ENCODE peak calls at places on chromosome 5, in six cellular contexts. W is AG10803, C is tibial artery, V is AG09319, F is transverse colon, E is posterior cingulate gyrus. B is an unnamed sample.

GRCh38 chr5:124124711-124125229 is 612.8 kb downstream of the CSNK1G3 start:
- DNase-seq in V (no peak), W (no peak), F (no peak), C (no peak), E (no peak), B (no peak)

GRCh38 chr5:79971156-79971555 is 19.9 kb downstream of the MTX3 start:
- DNase-seq in W (peak; percentile 83), F (no peak), V (peak; percentile 47), C (no peak), E (no peak), B (no peak)

GRCh38 chr5:10527281-10527950 is 36.5 kb upstream of the ANKRD33B start:
- DNase-seq in E (no peak), F (no peak), V (no peak), C (no peak), W (peak; percentile 89), B (no peak)

GRCh38 chr5:178626484-178627258 is at the start of gene CLK4:
- DNase-seq in W (peak; percentile 93), E (peak; percentile 92), V (peak; percentile 90), C (peak; percentile 95), F (peak; percentile 97), B (peak; percentile 92)

GRCh38 chr5:171484460-171484899 is 65.0 kb downstream of the FGF18 start:
- DNase-seq in C (no peak), V (no peak), F (peak; percentile 25), W (peak; percentile 18), E (no peak), B (no peak)

GRCh38 chr5:8363133-8363532 is 494.2 kb downstream of the MTRR start:
- DNase-seq in E (no peak), C (no peak), F (no peak), W (no peak), V (no peak), B (no peak)

GRCh38 chr5:178454308-178454707 is 135.9 kb downstream of the COL23A1 start:
- DNase-seq in E (no peak), W (no peak), F (no peak), C (no peak), V (no peak), B (no peak)

GRCh38 chr5:43602456-43602817 is 543 bp upstream of the NNT start:
- DNase-seq in C (peak; percentile 34), W (peak; percentile 61), V (no peak), E (no peak), F (peak; percentile 34), B (peak; percentile 14)

GRCh38 chr5:121630402-121630801 is 221.3 kb upstream of the FTMT start:
- DNase-seq in C (no peak), V (no peak), F (no peak), W (peak; percentile 22), E (no peak), B (no peak)

GRCh38 chr5:139445325-139446170 is 6.2 kb upstream of the DNAJC18 start:
- DNase-seq in W (peak; percentile 87), V (no peak), C (peak; percentile 8), E (no peak), F (no peak), B (no peak)

B was measured in nucleus accumbens.